ENCODE peak calls at places on chromosome 21, in seven cellular contexts. O, J, K, N, F, I and M are unnamed samples.

GRCh38 chr21:35265170-35265877 is 216.2 kb upstream of the RUNX1 start:
- DNase-seq in O (peak), J (peak), K (no peak), N (no peak), F (no peak), I (peak), M (no peak)

GRCh38 chr21:45562965-45563364 is 20.7 kb upstream of the SLC19A1 start:
- DNase-seq in O (no peak), J (peak), K (no peak), N (no peak), F (no peak), I (no peak), M (no peak)

GRCh38 chr21:17497345-17497744 is 15.5 kb upstream of the CXADR start:
- DNase-seq in O (no peak), J (peak), K (no peak), N (no peak), F (no peak), I (no peak), M (no peak)

GRCh38 chr21:29640233-29640554 is 299.6 kb downstream of the GRIK1 start:
- DNase-seq in O (no peak), J (no peak), K (no peak), N (no peak), F (no peak), I (no peak), M (no peak)

GRCh38 chr21:33561373-33561772 is 18.5 kb downstream of the SON start:
- DNase-seq in O (no peak), J (peak), K (no peak), N (no peak), F (no peak), I (no peak), M (no peak)

GRCh38 chr21:36385233-36385908 is at the start of gene CHAF1B:
- DNase-seq in O (peak), J (peak), K (peak), N (peak), F (peak), I (peak), M (peak)

GRCh38 chr21:37383066-37383465 is 16.5 kb downstream of the DYRK1A start:
- DNase-seq in O (no peak), J (no peak), K (no peak), N (no peak), F (no peak), I (no peak), M (no peak)

GRCh38 chr21:29943885-29944284 is 4.1 kb upstream of the GRIK1 start:
- DNase-seq in O (no peak), J (no peak), K (no peak), N (no peak), F (no peak), I (peak), M (no peak)

GRCh38 chr21:35145626-35146236 is 96.6 kb upstream of the RUNX1 start:
- DNase-seq in O (no peak), J (no peak), K (no peak), N (no peak), F (peak), I (peak), M (no peak)

GRCh38 chr21:17679002-17679600 is 66.4 kb upstream of the BTG3 start:
- DNase-seq in O (peak), J (peak), K (peak), N (no peak), F (peak), I (peak), M (no peak)